ENCODE peak calls at places on chromosomes 6 and 20, in four cellular contexts. E is hepatocyte, C is pancreas, R is epithelial cell of proximal tubule. P is an unnamed sample.

GRCh38 chr6:119612176-119612870 is 262.8 kb upstream of the MAN1A1 start:
- DNase-seq in C (no peak), R (no peak), E (no peak), P (peak; percentile 65)

GRCh38 chr6:82687855-82688254 is 324.2 kb downstream of the TPBG start:
- DNase-seq in E (no peak), R (no peak), C (no peak), P (no peak)

GRCh38 chr6:104940881-104941693 is 15.8 kb upstream of the LIN28B start:
- DNase-seq in E (peak; percentile 88), R (no peak), C (no peak), P (peak; percentile 17)

GRCh38 chr20:45781391-45781931 is 10.2 kb downstream of the WFDC3 start:
- DNase-seq in E (peak; percentile 53), C (no peak), R (no peak), P (peak; percentile 92)

GRCh38 chr20:56187791-56188190 is 60.7 kb upstream of the MC3R start:
- DNase-seq in R (no peak), C (no peak), E (no peak), P (peak; percentile 0)

GRCh38 chr20:31560094-31560899 is 44.8 kb upstream of the ID1 start:
- DNase-seq in R (no peak), C (peak; percentile 64), E (peak; percentile 83), P (peak; percentile 92)

GRCh38 chr6:96279084-96279483 is 242.5 kb upstream of the UFL1 start:
- DNase-seq in E (no peak), R (no peak), C (no peak), P (no peak)

GRCh38 chr6:21767891-21768659 is 174.5 kb downstream of the SOX4 start:
- DNase-seq in R (no peak), E (no peak), C (no peak), P (peak; percentile 76)

GRCh38 chr20:41316009-41316408 is 1.5 kb downstream of the ZHX3 start:
- DNase-seq in R (no peak), C (no peak), E (no peak), P (peak; percentile 59)

GRCh38 chr6:4610256-4610655 is 165.9 kb upstream of the CDYL start:
- DNase-seq in R (peak; percentile 33), E (no peak), C (no peak), P (peak; percentile 95)

GRCh38 chr20:58256842-58257241 is 28.4 kb upstream of the ANKRD60 start:
- DNase-seq in C (no peak), R (no peak), E (no peak), P (no peak)

GRCh38 chr6:168015492-168016175 is 18.2 kb downstream of the KIF25 start:
- DNase-seq in C (no peak), R (no peak), E (no peak), P (no peak)

GRCh38 chr6:67679566-67680296 is 955.4 kb upstream of the ADGRB3 start:
- DNase-seq in E (no peak), R (no peak), C (no peak), P (no peak)

GRCh38 chr20:24913076-24913628 is 35.9 kb upstream of the CST7 start:
- DNase-seq in R (no peak), C (no peak), E (no peak), P (no peak)

GRCh38 chr6:112502348-112503130 is 155.4 kb downstream of the RFPL4B start:
- DNase-seq in E (peak; percentile 4), R (no peak), C (no peak), P (peak; percentile 39)

GRCh38 chr20:60123652-60124051 is 165.4 kb downstream of the CDH26 start:
- DNase-seq in R (no peak), C (no peak), E (no peak), P (no peak)

GRCh38 chr6:38221236-38221635 is 401.7 kb downstream of the ZFAND3 start:
- DNase-seq in E (no peak), R (no peak), C (no peak), P (no peak)

GRCh38 chr6:51934098-51934497 is 153.3 kb downstream of the PKHD1 start:
- DNase-seq in E (no peak), R (no peak), C (no peak), P (no peak)

GRCh38 chr6:47277702-47278101 is 32.0 kb downstream of the TNFRSF21 start:
- DNase-seq in R (no peak), C (no peak), E (no peak), P (no peak)

GRCh38 chr6:593139-593906 is 63.6 kb downstream of the HUS1B start:
- DNase-seq in C (no peak), R (peak; percentile 6), E (peak; percentile 80), P (peak; percentile 59)

GRCh38 chr20:23349338-23350006 is 1.1 kb upstream of the NXT1 start:
- DNase-seq in R (no peak), E (no peak), C (no peak), P (no peak)

GRCh38 chr20:17679786-17680127 is 2.3 kb downstream of the RRBP1 start:
- DNase-seq in R (no peak), E (no peak), C (no peak), P (no peak)

GRCh38 chr20:17682103-17682888 is at the start of gene RRBP1:
- DNase-seq in C (peak; percentile 99), E (peak; percentile 99), R (peak; percentile 43), P (peak; percentile 98)

GRCh38 chr20:17681741-17682102 is 320 bp downstream of the RRBP1 start:
- DNase-seq in R (no peak), E (no peak), C (no peak), P (no peak)

GRCh38 chr20:17680128-17680835 is 1.8 kb downstream of the RRBP1 start:
- DNase-seq in R (peak; percentile 42), E (peak; percentile 78), C (peak; percentile 68), P (peak; percentile 76)

DNA sequence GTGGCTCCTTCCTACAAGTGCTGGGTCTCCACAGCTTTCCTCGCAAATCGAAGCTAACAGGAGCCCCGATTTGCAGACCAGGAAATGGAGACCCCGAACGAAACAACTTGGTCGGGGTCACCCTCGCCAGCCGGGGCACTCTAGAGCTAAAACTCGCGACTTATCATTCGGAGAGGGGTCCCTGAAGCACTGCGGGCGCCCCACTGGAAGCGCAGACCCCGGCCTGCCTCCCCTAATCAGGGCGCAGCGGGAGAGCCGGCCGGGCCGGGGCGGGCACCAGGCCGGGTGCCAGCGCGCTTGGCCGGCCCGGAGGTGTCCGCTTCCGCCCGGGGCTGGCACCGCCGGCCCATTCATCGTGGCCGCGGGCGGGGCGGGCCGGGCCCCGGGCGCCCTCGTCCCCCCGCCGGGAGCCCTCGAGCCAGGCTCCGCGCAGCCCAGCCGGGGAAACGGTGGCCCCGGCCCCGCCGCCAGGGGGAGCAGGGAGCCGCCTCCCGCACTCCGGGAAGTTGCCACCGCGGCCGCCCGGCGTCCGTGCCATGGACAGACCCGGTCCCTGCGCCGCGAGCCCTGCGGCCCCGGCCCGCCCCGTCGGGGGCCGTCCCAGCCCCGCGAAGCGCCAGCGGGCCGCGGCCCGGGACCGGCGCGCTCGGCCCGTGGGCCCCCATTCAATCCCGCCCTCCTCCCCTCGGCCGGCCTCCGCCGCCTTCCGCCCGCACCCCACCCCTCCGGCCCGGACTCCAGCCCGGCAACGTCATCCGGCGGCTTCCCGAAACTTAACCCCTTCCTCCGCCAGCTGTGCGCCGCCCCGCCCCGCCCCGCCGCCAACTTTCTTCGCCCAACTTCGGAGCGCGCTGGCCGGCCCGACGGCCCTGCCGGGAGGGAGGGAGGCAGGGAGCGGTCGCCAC is 954 bp downstream of the RRBP1 start:
- DNase-seq in C (peak; percentile 93), R (no peak), E (peak; percentile 92), P (peak; percentile 71)
- TF ChIP-seq CTCF in C (peak; percentile 44), R (peak; percentile 54), E (peak; percentile 46), P (peak; percentile 45)

DNA sequence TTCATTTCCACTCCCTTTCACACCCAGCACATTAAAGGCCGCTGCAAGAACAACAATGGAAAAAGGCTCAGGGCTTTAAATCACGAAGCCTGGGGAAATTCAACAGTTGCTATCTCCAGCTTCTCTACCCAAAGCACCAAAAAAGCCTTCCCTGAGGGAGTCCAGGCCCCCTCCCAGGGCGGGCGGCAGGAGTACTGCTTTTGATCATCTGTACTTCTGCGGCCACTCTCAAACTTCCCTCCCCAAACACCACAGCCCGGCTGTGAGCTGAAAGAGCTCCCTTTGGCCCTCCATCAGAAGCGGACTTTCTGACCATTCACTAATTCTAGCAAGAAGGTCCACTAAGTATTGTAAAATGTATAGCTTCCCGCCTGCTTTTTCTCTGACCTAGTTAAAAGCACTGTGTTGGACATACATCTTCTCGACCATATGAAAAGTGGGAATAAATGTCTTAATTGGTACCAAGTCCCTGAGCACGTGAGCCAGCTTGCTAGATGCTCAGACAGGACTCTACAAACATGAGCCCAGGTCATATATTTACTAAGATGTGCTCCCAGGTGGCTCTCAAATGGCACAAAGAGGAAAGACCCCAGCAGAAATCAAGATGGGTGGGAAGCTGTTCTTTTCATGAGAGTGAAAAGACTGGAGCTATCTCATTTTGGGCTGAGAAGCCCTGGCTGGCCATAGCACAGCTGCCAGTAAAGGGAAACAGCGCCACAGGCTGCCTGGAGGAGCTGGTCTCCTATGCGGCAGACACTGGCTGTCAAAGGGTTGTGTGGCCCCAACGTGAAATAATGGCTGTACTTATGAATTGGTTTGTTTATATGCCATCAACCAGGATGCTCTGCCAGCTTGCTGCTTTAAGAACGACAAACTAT is 58.6 kb downstream of the GFOD1 start:
- DNase-seq in R (no peak), E (no peak), C (no peak), P (no peak)
- H3K4me3 ChIP-seq in R (no peak overlapping the region), E (no peak overlapping the region), C (no peak overlapping the region), P (no peak overlapping the region)

GRCh38 chr20:21705466-21706344 is at the start of gene PAX1:
- DNase-seq in C (no peak), R (no peak), E (peak; percentile 45), P (no peak)
- TF ChIP-seq CTCF in C (no peak), R (no peak), E (no peak), P (no peak)

GRCh38 chr20:2206957-2207769 is 88.6 kb upstream of the TGM3 start:
- DNase-seq in C (peak; percentile 83), R (no peak), E (peak; percentile 90), P (peak; percentile 64)

GRCh38 chr20:2204021-2204420 is 91.8 kb upstream of the TGM3 start:
- DNase-seq in R (no peak), C (no peak), E (no peak), P (no peak)

GRCh38 chr20:2208897-2209296 is 86.9 kb upstream of the TGM3 start:
- DNase-seq in C (no peak), R (no peak), E (no peak), P (no peak)

GRCh38 chr20:2210646-2211556 is 84.9 kb upstream of the TGM3 start:
- DNase-seq in E (peak; percentile 19), R (no peak), C (no peak), P (peak; percentile 81)

DNA sequence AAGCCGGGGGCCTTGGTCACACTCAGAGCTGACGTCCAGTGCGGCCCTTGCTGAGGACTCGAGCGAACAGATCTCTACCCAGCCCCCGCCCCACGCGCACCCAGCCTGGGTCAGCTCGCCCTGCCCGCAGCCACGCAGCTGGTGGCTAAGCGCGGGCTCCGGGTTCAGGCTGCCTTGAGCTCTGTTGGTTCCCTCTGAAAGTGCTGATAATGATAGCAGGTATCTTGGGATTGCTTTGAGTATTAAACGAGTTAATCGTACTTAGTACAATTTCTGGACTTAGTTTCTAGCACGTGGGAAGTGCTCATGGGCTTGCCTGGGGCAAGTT is 88.1 kb upstream of the TGM3 start:
- DNase-seq in R (no peak), E (no peak), C (no peak), P (no peak)
- H3K4me3 ChIP-seq in R (peak overlapping the region; percentile 61), E (peak overlapping the region; percentile 85), C (peak overlapping the region; percentile 69), P (peak overlapping the region; percentile 66)

GRCh38 chr6:2737885-2738284 is 12.8 kb downstream of the MYLK4 start:
- DNase-seq in E (no peak), C (no peak), R (no peak), P (no peak)

GRCh38 chr6:2740601-2741000 is 10.1 kb downstream of the MYLK4 start:
- DNase-seq in C (no peak), E (no peak), R (no peak), P (no peak)

GRCh38 chr6:2738373-2738979 is 12.2 kb downstream of the MYLK4 start:
- DNase-seq in E (peak; percentile 66), R (no peak), C (no peak), P (peak; percentile 62)

GRCh38 chr6:2741756-2742155 is 9.0 kb downstream of the MYLK4 start:
- DNase-seq in R (no peak), E (no peak), C (no peak), P (no peak)

GRCh38 chr6:2739335-2739734 is 11.4 kb downstream of the MYLK4 start:
- DNase-seq in C (no peak), R (no peak), E (no peak), P (peak; percentile 25)
- TF ChIP-seq CTCF in C (no peak), R (no peak), E (no peak), P (no peak)

P was measured in AG10803.